ENCODE peak calls at places on chromosomes 12 and 14, in five cellular contexts. X is ovary, C is BJ, Y is Peyer's patch, N is esophagus squamous epithelium. P is an unnamed sample.

GRCh38 chr14:58639842-58640484 is 2.2 kb downstream of the DACT1 start:
- DNase-seq in X (no peak), C (peak), Y (peak), N (no peak), P (peak)

GRCh38 chr14:94670692-94671285 is 58.6 kb downstream of the SERPINA3 start:
- DNase-seq in X (no peak), C (no peak), Y (no peak), N (no peak), P (no peak)

GRCh38 chr12:21551811-21552469 is 25.8 kb downstream of the SPX start:
- DNase-seq in X (no peak), C (no peak), Y (no peak), N (no peak), P (no peak)

GRCh38 chr12:52633383-52633782 is 15.0 kb upstream of the KRT73 start:
- DNase-seq in X (no peak), C (no peak), Y (no peak), N (no peak), P (no peak)

GRCh38 chr12:89117448-89118034 is 234.8 kb downstream of the DUSP6 start:
- DNase-seq in X (no peak), C (no peak), Y (no peak), N (no peak), P (peak)

GRCh38 chr12:115201928-115202327 is 518.0 kb upstream of the TBX3 start:
- DNase-seq in X (no peak), C (no peak), Y (no peak), N (no peak), P (no peak)

GRCh38 chr14:22556990-22557623 is 31.9 kb downstream of the DAD1 start:
- DNase-seq in X (peak), C (no peak), Y (peak), N (no peak), P (peak)

GRCh38 chr14:99323603-99324185 is 51.7 kb upstream of the BCL11B start:
- DNase-seq in X (no peak), C (no peak), Y (no peak), N (no peak), P (no peak)

GRCh38 chr14:56334458-56334857 is 216.2 kb downstream of the PELI2 start:
- DNase-seq in X (no peak), C (no peak), Y (no peak), N (no peak), P (no peak)

GRCh38 chr12:130334399-130334798 is 3.3 kb upstream of the PIWIL1 start:
- DNase-seq in X (no peak), C (no peak), Y (no peak), N (no peak), P (no peak)

GRCh38 chr12:53944907-53945847 is 6.5 kb downstream of the HOXC13 start:
- DNase-seq in X (no peak), C (no peak), Y (peak), N (no peak), P (no peak)

GRCh38 chr12:113932411-113933196 is 33.5 kb downstream of the RBM19 start:
- DNase-seq in X (peak), C (no peak), Y (no peak), N (no peak), P (no peak)

GRCh38 chr12:12182926-12183325 is 83.9 kb downstream of the LRP6 start:
- DNase-seq in X (no peak), C (no peak), Y (no peak), N (no peak), P (no peak)

GRCh38 chr12:104779134-104779533 is 179.0 kb downstream of the SLC41A2 start:
- DNase-seq in X (no peak), C (no peak), Y (no peak), N (no peak), P (no peak)
- H3K4me3 ChIP-seq in X (no peak), C (no peak), Y (no peak), N (no peak), P (no peak)

GRCh38 chr14:28779416-28779941 is 12.9 kb downstream of the FOXG1 start:
- DNase-seq in X (no peak), C (no peak), Y (no peak), N (no peak), P (no peak)

GRCh38 chr14:28784262-28785021 is 17.9 kb downstream of the FOXG1 start:
- DNase-seq in X (no peak), C (no peak), Y (no peak), N (no peak), P (no peak)

GRCh38 chr14:28780843-28781503 is 14.4 kb downstream of the FOXG1 start:
- DNase-seq in X (no peak), C (no peak), Y (no peak), N (no peak), P (no peak)

GRCh38 chr14:28785096-28785952 is 18.7 kb downstream of the FOXG1 start:
- DNase-seq in X (no peak), C (no peak), Y (no peak), N (no peak), P (peak)

GRCh38 chr14:28783593-28784143 is 17.1 kb downstream of the FOXG1 start:
- DNase-seq in X (no peak), C (no peak), Y (no peak), N (no peak), P (no peak)
- H3K4me3 ChIP-seq in X (no peak), C (no peak), Y (no peak), N (no peak), P (no peak)

GRCh38 chr12:98738539-98738938 is 93.4 kb downstream of the APAF1 start:
- DNase-seq in X (no peak), C (no peak), Y (no peak), N (no peak), P (no peak)

GRCh38 chr12:98738002-98738401 is 92.9 kb downstream of the APAF1 start:
- DNase-seq in X (no peak), C (no peak), Y (no peak), N (no peak), P (peak)

GRCh38 chr12:98735821-98736220 is 90.7 kb downstream of the APAF1 start:
- DNase-seq in X (no peak), C (no peak), Y (no peak), N (no peak), P (no peak)

GRCh38 chr12:98736352-98737326 is 91.5 kb downstream of the APAF1 start:
- DNase-seq in X (no peak), C (no peak), Y (no peak), N (no peak), P (no peak)

GRCh38 chr12:98737327-98737722 is 92.2 kb downstream of the APAF1 start:
- DNase-seq in X (no peak), C (no peak), Y (no peak), N (no peak), P (no peak)
- H3K4me3 ChIP-seq in X (no peak), C (no peak), Y (no peak), N (no peak), P (no peak)

GRCh38 chr12:14395059-14395778 is 29.7 kb downstream of the ATF7IP start:
- DNase-seq in X (no peak), C (no peak), Y (no peak), N (no peak), P (no peak)

GRCh38 chr12:14394317-14395058 is 29.0 kb downstream of the ATF7IP start:
- DNase-seq in X (no peak), C (no peak), Y (peak), N (no peak), P (peak)

GRCh38 chr12:14393736-14394135 is 28.3 kb downstream of the ATF7IP start:
- DNase-seq in X (no peak), C (no peak), Y (no peak), N (no peak), P (no peak)

GRCh38 chr12:14399871-14400270 is 34.4 kb downstream of the ATF7IP start:
- DNase-seq in X (no peak), C (no peak), Y (no peak), N (no peak), P (no peak)

GRCh38 chr12:14396071-14396470 is 30.6 kb downstream of the ATF7IP start:
- DNase-seq in X (no peak), C (no peak), Y (no peak), N (no peak), P (no peak)
- H3K4me3 ChIP-seq in X (no peak), C (no peak), Y (no peak), N (no peak), P (peak)

GRCh38 chr12:145369-145960 is 68.5 kb downstream of the SLC6A12 start:
- DNase-seq in X (no peak), C (no peak), Y (no peak), N (no peak), P (no peak)
- H3K4me3 ChIP-seq in X (no peak), C (no peak), Y (no peak), N (no peak), P (no peak)

GRCh38 chr12:120259418-120260202 is 5.9 kb downstream of the PXN start:
- DNase-seq in X (no peak), C (no peak), Y (no peak), N (no peak), P (no peak)

GRCh38 chr12:120262852-120263724 is 2.4 kb downstream of the PXN start:
- DNase-seq in X (no peak), C (no peak), Y (peak), N (no peak), P (no peak)

GRCh38 chr12:120258323-120258896 is 7.1 kb downstream of the PXN start:
- DNase-seq in X (no peak), C (no peak), Y (no peak), N (no peak), P (no peak)

GRCh38 chr12:120261951-120262851 is 3.3 kb downstream of the PXN start:
- DNase-seq in X (no peak), C (no peak), Y (peak), N (no peak), P (no peak)

GRCh38 chr12:120260607-120261006 is 4.9 kb downstream of the PXN start:
- DNase-seq in X (no peak), C (no peak), Y (no peak), N (no peak), P (no peak)
- H3K4me3 ChIP-seq in X (no peak), C (no peak), Y (no peak), N (no peak), P (no peak)

P was measured in A673.